ENCODE peak calls at places on chromosomes 13 and 19, in eight cellular contexts. R, D, U, G, L, V, C and E are unnamed samples. For H3K36me3, the result is how much of the 10 kb centered on the place peaks cover.

GRCh38 chr19:56126983-56127780 is 6.1 kb upstream of the ZNF787 start:
- DNase-seq in L (no peak), V (no peak), G (no peak), D (no peak), U (no peak), R (no peak), C (no peak), E (no peak)

GRCh38 chr19:30536975-30537374 is 164.8 kb downstream of the ZNF536 start:
- DNase-seq in D (no peak), C (no peak), L (no peak), G (no peak), R (no peak), V (no peak), U (no peak), E (no peak)

GRCh38 chr13:78603240-78603947 is at the start of gene POU4F1:
- DNase-seq in R (no peak), V (no peak), C (peak), D (peak), G (no peak), L (no peak), U (no peak), E (peak)

GRCh38 chr19:37506387-37507166 is at the start of gene ZNF793:
- DNase-seq in V (peak), U (peak), G (peak), D (peak), L (peak), R (peak), C (peak), E (peak)

GRCh38 chr19:50003810-50004419 is 21.3 kb downstream of the VRK3 start:
- DNase-seq in C (peak), U (peak), L (no peak), R (peak), V (no peak), G (peak), D (no peak), E (peak)

GRCh38 chr13:95005300-95005699 is 293.0 kb upstream of the SOX21 start:
- DNase-seq in D (no peak), G (no peak), L (no peak), C (no peak), V (no peak), U (no peak), R (no peak), E (no peak)

GRCh38 chr19:55452381-55453325 is 8.8 kb downstream of the ISOC2 start:
- DNase-seq in C (peak), R (no peak), L (peak), V (no peak), D (no peak), U (peak), G (peak), E (peak)

GRCh38 chr13:113086031-113086750 is 19.4 kb upstream of the F7 start:
- DNase-seq in G (no peak), V (no peak), C (peak), U (no peak), R (no peak), D (peak), L (no peak), E (peak)

GRCh38 chr19:35642798-35643254 is 1.3 kb downstream of the ETV2 start:
- DNase-seq in V (no peak), G (no peak), R (no peak), C (no peak), L (no peak), D (no peak), U (peak), E (no peak)

GRCh38 chr19:54311486-54311885 is 1.5 kb downstream of the LILRA5 start:
- DNase-seq in V (no peak), L (no peak), G (no peak), R (no peak), U (no peak), D (no peak), C (no peak), E (no peak)
- H3K36me3 ChIP-seq in V (under half), L (under half), G (under half), R (under half), U (under half), D (under half), C (under half), E (under half)

DNA sequence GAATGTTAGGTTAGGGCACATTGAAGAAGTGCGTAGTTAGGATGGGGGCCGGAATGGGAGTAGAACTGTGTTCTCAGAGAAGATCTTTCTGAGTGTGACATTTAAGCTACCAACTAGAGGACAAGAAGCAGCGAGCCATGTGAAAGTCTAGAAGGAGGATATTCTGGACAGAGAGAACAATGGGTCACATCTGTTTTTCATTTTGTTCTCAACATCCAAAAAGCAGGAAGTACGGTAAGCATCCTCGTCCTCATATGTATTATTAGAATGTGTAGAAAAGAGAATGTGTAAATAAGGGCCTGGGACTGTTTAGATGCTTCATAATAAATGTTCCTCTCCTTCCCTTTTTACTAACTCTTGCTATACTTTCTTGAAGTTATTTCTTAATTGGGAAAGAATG is 44.5 kb upstream of the PARP4 start:
- DNase-seq in U (no peak), V (no peak), D (no peak), R (no peak), G (no peak), C (no peak), L (no peak), E (no peak)
- H3K4me3 ChIP-seq in U (no peak), V (no peak), D (no peak), R (no peak), G (no peak), C (no peak), L (no peak), E (no peak)

GRCh38 chr19:51016798-51017683 is 2.5 kb downstream of the KLK10 start:
- DNase-seq in D (peak), L (peak), G (no peak), V (peak), R (no peak), C (no peak), U (peak), E (peak)
- TF ChIP-seq CTCF in D (no peak), L (peak), G (peak), V (peak), R (peak), C (peak), U (no peak), E (peak)

GRCh38 chr19:19354932-19355331 is 34.3 kb downstream of the MAU2 start:
- DNase-seq in U (no peak), R (no peak), D (no peak), L (no peak), V (no peak), C (no peak), G (no peak), E (no peak)
- H3K36me3 ChIP-seq in U (under half), R (half or more), D (half or more), L (under half), V (under half), C (half or more), G (under half), E (under half)

DNA sequence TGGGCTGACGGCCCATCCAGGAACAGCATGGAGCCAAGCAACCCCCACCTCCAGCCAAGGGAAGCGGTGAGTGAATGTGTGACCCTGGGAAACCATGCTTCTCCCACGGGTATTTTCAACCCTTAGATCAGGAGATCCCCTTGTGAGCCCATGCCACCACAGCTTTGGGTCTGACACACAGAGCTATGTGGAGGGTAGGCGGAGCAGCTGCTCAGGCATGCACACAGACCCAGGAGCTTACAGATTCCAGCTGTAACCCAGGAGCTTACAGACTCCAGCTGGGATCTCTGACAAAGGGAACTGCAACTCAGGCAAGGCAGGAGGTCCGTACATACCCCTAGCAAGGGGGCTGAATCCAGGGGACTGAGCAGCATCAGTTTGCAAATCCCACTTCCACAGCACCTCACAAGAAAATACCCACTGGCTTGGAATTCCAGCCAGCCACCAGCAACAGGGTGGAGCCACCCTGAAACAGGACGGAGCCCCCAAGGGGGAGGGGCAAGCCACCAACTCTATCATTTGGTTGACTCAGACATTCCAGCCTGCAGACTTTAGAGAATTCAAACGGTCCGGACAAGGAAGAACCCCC is 40.8 kb upstream of the RFXAP start:
- DNase-seq in V (no peak), D (no peak), R (no peak), G (peak), C (no peak), U (no peak), L (no peak), E (no peak)
- H3K4me3 ChIP-seq in V (peak), D (no peak), R (no peak), G (no peak), C (no peak), U (no peak), L (no peak), E (no peak)